ENCODE peak calls at places on chromosomes 1 and 21, in four cellular contexts. One of them, this sample, is unnamed.

GRCh38 chr1:164637461-164638375 is 78.7 kb downstream of the PBX1 start:
- DNase-seq in H1: no peak
- DNase-seq in HepG2: no peak
- DNase-seq in GM12878: no peak
- DNase-seq in this sample: no peak

GRCh38 chr1:64029037-64029436 is 174.4 kb upstream of the UBE2U start:
- DNase-seq in GM12878: no peak
- DNase-seq in H1: no peak
- DNase-seq in HepG2: no peak
- DNase-seq in this sample: no peak

GRCh38 chr21:46157987-46158451 is 2.6 kb upstream of the FTCD start:
- DNase-seq in HepG2: no peak
- DNase-seq in H1: no peak
- DNase-seq in GM12878: no peak
- DNase-seq in this sample: no peak

GRCh38 chr1:52281518-52281917 is 84.5 kb downstream of the CC2D1B start:
- DNase-seq in H1: no peak
- DNase-seq in HepG2: peak; percentile 91
- DNase-seq in GM12878: no peak
- DNase-seq in this sample: no peak

GRCh38 chr1:201384406-201384782 is 6.9 kb upstream of the TNNT2 start:
- DNase-seq in H1: no peak
- DNase-seq in HepG2: no peak
- DNase-seq in GM12878: no peak
- DNase-seq in this sample: no peak

GRCh38 chr1:27538793-27539192 is 48.8 kb upstream of the WASF2 start:
- DNase-seq in GM12878: no peak
- DNase-seq in HepG2: no peak
- DNase-seq in H1: no peak
- DNase-seq in this sample: no peak

GRCh38 chr1:27872059-27872801 is at the start of gene THEMIS2:
- DNase-seq in GM12878: no peak
- DNase-seq in HepG2: no peak
- DNase-seq in H1: peak; percentile 88
- DNase-seq in this sample: peak; percentile 82

GRCh38 chr1:72122099-72122893 is 160.0 kb downstream of the NEGR1 start:
- DNase-seq in GM12878: no peak
- DNase-seq in HepG2: no peak
- DNase-seq in H1: no peak
- DNase-seq in this sample: no peak

GRCh38 chr1:90919900-90920299 is 101.9 kb downstream of the ZNF644 start:
- DNase-seq in GM12878: no peak
- DNase-seq in H1: no peak
- DNase-seq in HepG2: no peak
- DNase-seq in this sample: no peak

GRCh38 chr1:119613769-119614358 is 34.2 kb downstream of the ZNF697 start:
- DNase-seq in HepG2: peak; percentile 78
- DNase-seq in GM12878: peak; percentile 43
- DNase-seq in H1: peak; percentile 96
- DNase-seq in this sample: peak; percentile 73

GRCh38 chr1:36306210-36306901 is at the start of gene SH3D21:
- DNase-seq in HepG2: peak; percentile 67
- DNase-seq in GM12878: no peak
- DNase-seq in H1: peak; percentile 84
- DNase-seq in this sample: peak; percentile 38

GRCh38 chr1:185045793-185046441 is 559 bp downstream of the RNF2 start:
- DNase-seq in HepG2: no peak
- DNase-seq in GM12878: no peak
- DNase-seq in H1: peak; percentile 69
- DNase-seq in this sample: peak; percentile 75

GRCh38 chr1:112529301-112529700 is 20.5 kb downstream of the WNT2B start:
- DNase-seq in H1: no peak
- DNase-seq in HepG2: no peak
- DNase-seq in GM12878: no peak
- DNase-seq in this sample: no peak

GRCh38 chr1:21907737-21908136 is 29.4 kb downstream of the HSPG2 start:
- DNase-seq in GM12878: no peak
- DNase-seq in H1: no peak
- DNase-seq in HepG2: no peak
- DNase-seq in this sample: no peak

GRCh38 chr1:21911205-21912001 is 25.7 kb downstream of the HSPG2 start:
- DNase-seq in H1: no peak
- DNase-seq in HepG2: peak; percentile 46
- DNase-seq in GM12878: no peak
- DNase-seq in this sample: peak; percentile 69

GRCh38 chr1:21910528-21911204 is 26.4 kb downstream of the HSPG2 start:
- DNase-seq in HepG2: no peak
- DNase-seq in GM12878: no peak
- DNase-seq in H1: no peak
- DNase-seq in this sample: no peak

GRCh38 chr1:21909286-21909759 is 27.8 kb downstream of the HSPG2 start:
- DNase-seq in GM12878: no peak
- DNase-seq in H1: no peak
- DNase-seq in HepG2: no peak
- DNase-seq in this sample: no peak

DNA sequence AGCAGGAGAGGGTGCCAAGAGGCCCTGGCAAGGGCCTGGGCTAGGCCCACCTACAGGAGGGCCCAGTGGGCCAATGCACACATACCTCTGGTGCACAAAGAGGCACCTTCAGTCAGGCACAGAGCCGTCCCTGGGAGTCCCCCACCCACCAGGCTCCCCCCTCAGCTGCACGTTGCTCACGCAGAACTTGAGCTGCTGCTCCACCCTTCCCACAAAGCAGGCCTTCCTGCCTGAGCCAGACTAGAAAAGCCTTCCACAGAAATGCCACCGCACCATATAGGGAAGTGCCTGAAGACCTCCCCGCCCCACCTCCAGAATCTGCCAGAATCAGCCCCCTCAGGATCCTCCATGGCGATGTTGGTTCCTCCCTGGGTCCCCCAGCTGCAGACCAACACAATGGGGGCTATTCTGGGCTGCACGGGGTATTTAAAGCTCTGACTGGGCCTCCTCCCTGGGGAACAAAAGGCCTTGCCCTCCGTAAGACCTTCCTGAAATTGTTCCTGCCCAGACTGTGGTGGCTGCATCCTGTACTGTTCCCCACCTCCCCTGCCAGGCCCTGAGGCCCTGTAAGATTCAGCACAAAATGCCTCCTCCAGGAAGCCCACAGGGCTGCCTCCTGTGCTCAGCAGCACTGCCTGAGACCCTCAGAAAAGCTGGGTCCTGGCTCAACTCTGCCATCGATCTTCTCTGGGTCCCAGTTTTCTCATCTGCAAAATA is 27.2 kb downstream of the HSPG2 start:
- DNase-seq in GM12878: peak; percentile 33
- DNase-seq in H1: no peak
- DNase-seq in HepG2: no peak
- DNase-seq in this sample: no peak
- TF ChIP-seq YY1 in GM12878: no peak
- TF ChIP-seq YY1 in H1: no peak
- TF ChIP-seq YY1 in HepG2: no peak
- TF ChIP-seq YY1 in this sample: no peak

DNA sequence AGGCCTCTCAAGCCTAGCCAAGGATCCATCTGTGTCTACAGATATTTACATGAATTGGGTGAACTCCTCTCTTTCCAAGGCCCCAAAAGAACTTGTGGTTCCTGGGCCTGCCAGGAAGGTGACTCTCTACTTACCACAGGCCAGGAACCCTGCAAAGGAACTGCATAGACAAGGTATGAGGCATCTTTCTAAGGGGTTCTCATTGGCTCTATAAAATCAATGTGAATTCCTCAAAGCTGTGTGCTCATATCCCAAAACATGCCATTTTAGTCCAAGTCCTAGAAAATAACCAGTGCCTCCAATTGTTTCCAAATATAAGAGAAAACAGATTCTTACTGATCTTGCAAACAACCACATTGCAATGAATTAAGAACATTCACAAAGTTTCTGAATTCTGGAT is 39.9 kb upstream of the RGL1 start:
- DNase-seq in HepG2: no peak
- DNase-seq in H1: no peak
- DNase-seq in GM12878: no peak
- DNase-seq in this sample: no peak
- TF ChIP-seq CBX5 in HepG2: no peak
- TF ChIP-seq CBX5 in H1: no peak
- TF ChIP-seq CBX5 in GM12878: no peak
- TF ChIP-seq CBX5 in this sample: no peak

DNA sequence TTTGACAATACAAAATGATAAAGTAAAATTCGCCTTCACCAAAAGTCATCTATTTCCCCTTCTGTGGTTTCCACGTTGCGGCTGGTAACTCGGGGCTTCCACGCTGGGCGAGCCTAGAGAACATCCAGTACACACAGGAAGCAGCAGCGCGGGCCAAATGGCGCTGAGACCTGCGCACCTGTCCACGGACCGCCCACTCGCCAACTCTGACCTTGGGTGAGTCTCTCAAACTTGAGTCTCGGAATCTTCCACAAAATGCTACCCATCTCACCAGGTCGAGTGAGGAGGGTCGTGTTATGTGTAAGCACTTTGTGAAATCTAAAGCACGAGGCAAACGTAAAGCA is 820 bp upstream of the TTF2 start:
- DNase-seq in HepG2: peak; percentile 24
- DNase-seq in H1: no peak
- DNase-seq in GM12878: peak; percentile 52
- DNase-seq in this sample: peak; percentile 65
- TF ChIP-seq YY1 in HepG2: peak; percentile 61
- TF ChIP-seq YY1 in H1: peak; percentile 45
- TF ChIP-seq YY1 in GM12878: peak; percentile 87
- TF ChIP-seq YY1 in this sample: peak; percentile 41

GRCh38 chr1:186091222-186091720 is 283.8 kb downstream of the TPR start:
- DNase-seq in HepG2: no peak
- DNase-seq in H1: no peak
- DNase-seq in GM12878: no peak
- DNase-seq in this sample: no peak

GRCh38 chr1:186094170-186094569 is 280.9 kb downstream of the TPR start:
- DNase-seq in GM12878: no peak
- DNase-seq in HepG2: no peak
- DNase-seq in H1: no peak
- DNase-seq in this sample: no peak

GRCh38 chr1:186089938-186090337 is 285.1 kb downstream of the TPR start:
- DNase-seq in HepG2: no peak
- DNase-seq in GM12878: no peak
- DNase-seq in H1: no peak
- DNase-seq in this sample: no peak

DNA sequence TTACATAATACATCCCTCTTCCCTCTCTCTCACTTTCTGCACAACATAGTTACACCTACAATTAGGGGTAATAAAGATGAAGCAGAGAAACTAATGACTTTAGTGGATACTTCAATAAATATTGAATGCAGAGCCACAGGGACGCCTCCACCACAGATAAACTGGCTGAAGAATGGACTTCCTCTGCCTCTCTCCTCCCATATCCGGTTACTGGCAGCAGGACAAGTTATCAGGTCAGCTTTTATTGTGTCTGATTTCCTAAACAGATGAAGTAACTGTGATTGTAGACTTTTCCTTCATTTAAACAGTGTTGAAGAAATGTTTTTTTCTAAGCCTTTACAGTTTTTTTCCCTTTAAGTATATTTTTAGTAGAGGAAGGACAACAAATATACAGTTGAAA is 281.6 kb downstream of the TPR start:
- DNase-seq in H1: no peak
- DNase-seq in GM12878: no peak
- DNase-seq in HepG2: no peak
- DNase-seq in this sample: no peak
- TF ChIP-seq CBX5 in H1: no peak
- TF ChIP-seq CBX5 in GM12878: no peak
- TF ChIP-seq CBX5 in HepG2: no peak
- TF ChIP-seq CBX5 in this sample: no peak